ENCODE peak calls at places on chromosomes 7 and 10, in five cellular contexts. One of them, this sample, is unnamed.
A peak's percentile ranks its signal among the peaks of the same experiment; 100 is the strongest.

GRCh38 chr10:13001041-13001886 is at the start of gene CCDC3:
- DNase-seq in colonic mucosa: peak; percentile 21
- DNase-seq in hepatocyte: peak; percentile 36
- DNase-seq in ovary: peak; percentile 59
- DNase-seq in thyroid gland: peak; percentile 15
- DNase-seq in this sample: peak; percentile 12

GRCh38 chr10:102988404-102989314 is 70.6 kb downstream of the CNNM2 start:
- DNase-seq in colonic mucosa: no peak
- DNase-seq in hepatocyte: peak; percentile 11
- DNase-seq in ovary: no peak
- DNase-seq in thyroid gland: no peak
- DNase-seq in this sample: no peak

GRCh38 chr7:92717982-92718716 is 118.2 kb downstream of the CDK6 start:
- DNase-seq in colonic mucosa: peak; percentile 79
- DNase-seq in hepatocyte: no peak
- DNase-seq in ovary: no peak
- DNase-seq in thyroid gland: peak; percentile 31
- DNase-seq in this sample: peak; percentile 73

GRCh38 chr10:49627644-49628247 is 13.9 kb downstream of the CHAT start:
- DNase-seq in colonic mucosa: no peak
- DNase-seq in hepatocyte: no peak
- DNase-seq in ovary: no peak
- DNase-seq in thyroid gland: no peak
- DNase-seq in this sample: no peak

GRCh38 chr7:37732253-37732652 is 48.7 kb downstream of the GPR141 start:
- DNase-seq in colonic mucosa: peak; percentile 24
- DNase-seq in hepatocyte: peak; percentile 66
- DNase-seq in ovary: no peak
- DNase-seq in thyroid gland: peak; percentile 55
- DNase-seq in this sample: no peak

GRCh38 chr7:117530390-117530789 is 50.6 kb downstream of the CFTR start:
- DNase-seq in colonic mucosa: no peak
- DNase-seq in hepatocyte: no peak
- DNase-seq in ovary: no peak
- DNase-seq in thyroid gland: no peak
- DNase-seq in this sample: no peak

GRCh38 chr10:98474628-98475027 is 27.9 kb upstream of the HPS1 start:
- DNase-seq in colonic mucosa: no peak
- DNase-seq in hepatocyte: no peak
- DNase-seq in ovary: no peak
- DNase-seq in thyroid gland: no peak
- DNase-seq in this sample: no peak

GRCh38 chr10:43172645-43173044 is 34.4 kb downstream of the CSGALNACT2 start:
- DNase-seq in colonic mucosa: no peak
- DNase-seq in hepatocyte: no peak
- DNase-seq in ovary: no peak
- DNase-seq in thyroid gland: no peak
- DNase-seq in this sample: no peak

GRCh38 chr10:2166061-2166460 is 428.7 kb upstream of the ADARB2 start:
- DNase-seq in colonic mucosa: no peak
- DNase-seq in hepatocyte: no peak
- DNase-seq in ovary: no peak
- DNase-seq in thyroid gland: no peak
- DNase-seq in this sample: no peak

GRCh38 chr10:63466168-63466935 is 575 bp upstream of the JMJD1C start:
- DNase-seq in colonic mucosa: peak; percentile 59
- DNase-seq in hepatocyte: peak; percentile 69
- DNase-seq in ovary: no peak
- DNase-seq in thyroid gland: peak; percentile 71
- DNase-seq in this sample: peak; percentile 54

GRCh38 chr7:67371429-67372305 is 375.0 kb downstream of the TYW1 start:
- DNase-seq in colonic mucosa: peak; percentile 56
- DNase-seq in hepatocyte: peak; percentile 90
- DNase-seq in ovary: peak; percentile 60
- DNase-seq in thyroid gland: peak; percentile 60
- DNase-seq in this sample: peak; percentile 62

GRCh38 chr7:1855396-1856160 is 185.5 kb downstream of the ELFN1 start:
- DNase-seq in colonic mucosa: no peak
- DNase-seq in hepatocyte: no peak
- DNase-seq in ovary: no peak
- DNase-seq in thyroid gland: peak; percentile 0
- DNase-seq in this sample: no peak

GRCh38 chr10:126650164-126650563 is 20.3 kb downstream of the C10orf90 start:
- DNase-seq in colonic mucosa: no peak
- DNase-seq in hepatocyte: no peak
- DNase-seq in ovary: no peak
- DNase-seq in thyroid gland: no peak
- DNase-seq in this sample: no peak

GRCh38 chr7:138247081-138247480 is 170.8 kb downstream of the AKR1D1 start:
- DNase-seq in colonic mucosa: no peak
- DNase-seq in hepatocyte: no peak
- DNase-seq in ovary: no peak
- DNase-seq in thyroid gland: no peak
- DNase-seq in this sample: no peak

GRCh38 chr10:44773565-44773964 is 137.6 kb upstream of the TMEM72 start:
- DNase-seq in colonic mucosa: no peak
- DNase-seq in hepatocyte: no peak
- DNase-seq in ovary: no peak
- DNase-seq in thyroid gland: no peak
- DNase-seq in this sample: no peak

GRCh38 chr7:44470080-44470479 is 20.4 kb downstream of the NUDCD3 start:
- DNase-seq in colonic mucosa: no peak
- DNase-seq in hepatocyte: no peak
- DNase-seq in ovary: no peak
- DNase-seq in thyroid gland: no peak
- DNase-seq in this sample: no peak

GRCh38 chr10:126684171-126684745 is 13.8 kb upstream of the C10orf90 start:
- DNase-seq in colonic mucosa: no peak
- DNase-seq in hepatocyte: no peak
- DNase-seq in ovary: no peak
- DNase-seq in thyroid gland: no peak
- DNase-seq in this sample: no peak

GRCh38 chr7:131745645-131746248 is 189.3 kb upstream of the PODXL start:
- DNase-seq in colonic mucosa: no peak
- DNase-seq in hepatocyte: peak; percentile 77
- DNase-seq in ovary: no peak
- DNase-seq in thyroid gland: peak; percentile 34
- DNase-seq in this sample: peak; percentile 17

GRCh38 chr10:127012769-127013152 is 107.5 kb downstream of the DOCK1 start:
- DNase-seq in colonic mucosa: peak; percentile 92
- DNase-seq in hepatocyte: peak; percentile 36
- DNase-seq in ovary: no peak
- DNase-seq in thyroid gland: peak; percentile 98
- DNase-seq in this sample: peak; percentile 98

GRCh38 chr7:55483061-55483460 is 89.2 kb downstream of the VOPP1 start:
- DNase-seq in colonic mucosa: no peak
- DNase-seq in hepatocyte: no peak
- DNase-seq in ovary: no peak
- DNase-seq in thyroid gland: no peak
- DNase-seq in this sample: no peak

GRCh38 chr10:93695720-93696119 is 6.7 kb downstream of the FRA10AC1 start:
- DNase-seq in colonic mucosa: no peak
- DNase-seq in hepatocyte: no peak
- DNase-seq in ovary: no peak
- DNase-seq in thyroid gland: no peak
- DNase-seq in this sample: no peak

GRCh38 chr10:109902992-109903947 is 20.0 kb downstream of the XPNPEP1 start:
- DNase-seq in colonic mucosa: no peak
- DNase-seq in hepatocyte: no peak
- DNase-seq in ovary: no peak
- DNase-seq in thyroid gland: no peak
- DNase-seq in this sample: peak; percentile 69
- H3K27ac ChIP-seq in colonic mucosa: peak overlapping the region; percentile 21
- H3K27ac ChIP-seq in hepatocyte: peak overlapping the region; percentile 84
- H3K27ac ChIP-seq in ovary: peak overlapping the region; percentile 59
- H3K27ac ChIP-seq in thyroid gland: peak overlapping the region; percentile 56
- H3K27ac ChIP-seq in this sample: peak overlapping the region; percentile 62

DNA sequence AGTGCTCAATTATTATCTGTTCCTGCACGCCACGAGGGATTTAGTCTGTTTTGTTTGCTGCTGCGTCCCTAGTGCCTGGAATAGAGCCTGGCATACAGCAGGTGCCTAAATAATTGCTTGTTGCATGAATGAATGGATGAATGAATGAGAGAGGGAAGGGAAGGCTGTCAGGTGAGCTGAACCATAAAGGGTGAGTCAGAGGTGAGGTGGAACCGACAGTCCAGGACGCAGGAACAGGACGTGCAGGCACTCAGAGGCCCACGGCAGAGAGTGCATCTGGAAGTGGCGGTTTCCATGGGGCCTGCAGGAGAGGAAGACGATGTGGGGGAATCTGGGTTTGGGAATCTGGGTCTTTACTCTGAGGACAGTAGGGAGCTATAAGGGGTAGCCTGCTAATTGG is 17.7 kb upstream of the PPIF start:
- DNase-seq in colonic mucosa: no peak
- DNase-seq in hepatocyte: no peak
- DNase-seq in ovary: no peak
- DNase-seq in thyroid gland: no peak
- DNase-seq in this sample: no peak
- H3K4me1 ChIP-seq in colonic mucosa: no peaks in the 10 kb centered on the region
- H3K4me1 ChIP-seq in hepatocyte: no peaks in the 10 kb centered on the region
- H3K4me1 ChIP-seq in ovary: no peaks in the 10 kb centered on the region
- H3K4me1 ChIP-seq in thyroid gland: peaks cover under 1% of the 10 kb centered on the region
- H3K4me1 ChIP-seq in this sample: no peaks in the 10 kb centered on the region

DNA sequence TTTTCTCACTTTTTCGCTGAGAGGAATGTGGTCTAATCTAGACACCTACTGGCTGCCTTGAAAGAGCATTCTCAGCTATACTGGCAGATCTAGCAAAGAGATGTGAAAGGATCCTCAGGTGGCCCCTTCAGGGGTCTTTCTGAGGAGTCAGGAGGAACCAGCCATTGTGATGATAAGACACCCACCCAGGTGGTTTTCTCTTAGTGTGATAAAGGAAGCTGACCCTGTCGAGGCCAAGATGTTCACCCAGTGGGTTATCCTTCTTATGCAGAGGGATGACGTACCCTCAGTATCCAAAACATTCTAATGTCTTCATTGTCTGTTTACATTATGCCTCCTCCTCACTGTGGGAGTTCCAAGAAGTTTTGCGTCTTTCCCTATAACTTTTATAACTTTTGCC is 98.3 kb upstream of the LRGUK start:
- DNase-seq in colonic mucosa: no peak
- DNase-seq in hepatocyte: no peak
- DNase-seq in ovary: no peak
- DNase-seq in thyroid gland: no peak
- DNase-seq in this sample: no peak
- H3K27ac ChIP-seq in colonic mucosa: no peak overlapping the region
- H3K27ac ChIP-seq in hepatocyte: no peak overlapping the region
- H3K27ac ChIP-seq in ovary: no peak overlapping the region
- H3K27ac ChIP-seq in thyroid gland: no peak overlapping the region
- H3K27ac ChIP-seq in this sample: no peak overlapping the region

GRCh38 chr10:119270893-119271361 is 63.6 kb downstream of the GRK5 start:
- DNase-seq in colonic mucosa: peak; percentile 83
- DNase-seq in hepatocyte: peak; percentile 88
- DNase-seq in ovary: peak; percentile 73
- DNase-seq in thyroid gland: peak; percentile 96
- DNase-seq in this sample: peak; percentile 61

GRCh38 chr10:119267384-119267783 is 60.0 kb downstream of the GRK5 start:
- DNase-seq in colonic mucosa: no peak
- DNase-seq in hepatocyte: no peak
- DNase-seq in ovary: no peak
- DNase-seq in thyroid gland: no peak
- DNase-seq in this sample: no peak

GRCh38 chr10:119268428-119268827 is 61.1 kb downstream of the GRK5 start:
- DNase-seq in colonic mucosa: no peak
- DNase-seq in hepatocyte: no peak
- DNase-seq in ovary: no peak
- DNase-seq in thyroid gland: no peak
- DNase-seq in this sample: no peak

GRCh38 chr10:119269737-119270136 is 62.4 kb downstream of the GRK5 start:
- DNase-seq in colonic mucosa: no peak
- DNase-seq in hepatocyte: no peak
- DNase-seq in ovary: no peak
- DNase-seq in thyroid gland: no peak
- DNase-seq in this sample: no peak

DNA sequence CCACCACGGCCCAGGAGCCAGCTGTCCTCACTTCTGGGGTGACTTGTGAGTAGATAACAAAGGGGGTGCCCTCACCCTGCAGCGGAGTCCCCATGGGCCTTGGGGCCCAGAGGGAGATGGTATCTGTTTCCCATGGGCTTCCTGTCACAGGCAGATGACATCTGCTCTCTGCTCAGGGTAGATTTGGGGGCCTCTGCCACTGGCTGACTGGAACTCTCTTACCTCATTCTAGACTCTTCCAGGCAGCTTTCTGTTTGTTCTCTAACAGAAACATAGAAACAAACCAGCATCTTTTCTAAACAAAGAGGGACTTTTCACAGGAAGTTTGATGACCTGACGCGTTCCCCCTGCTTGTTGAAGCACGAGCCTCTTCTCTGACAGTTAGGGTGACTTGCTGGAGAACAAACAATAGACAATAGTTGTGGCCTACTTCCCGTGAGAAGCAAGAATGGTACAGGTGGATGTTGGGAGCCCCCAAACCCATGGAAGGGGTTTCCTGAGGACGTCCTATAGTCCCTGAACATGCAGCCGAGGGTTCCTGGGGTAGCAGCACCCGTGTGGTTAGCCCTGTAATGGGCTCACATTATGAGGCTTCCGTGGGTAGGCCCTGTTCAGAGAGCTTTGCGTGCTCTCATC is 61.6 kb downstream of the GRK5 start:
- DNase-seq in colonic mucosa: no peak
- DNase-seq in hepatocyte: no peak
- DNase-seq in ovary: no peak
- DNase-seq in thyroid gland: no peak
- DNase-seq in this sample: no peak
- H3K4me1 ChIP-seq in colonic mucosa: peaks cover 16% of the 10 kb centered on the region
- H3K4me1 ChIP-seq in hepatocyte: peaks cover 29% of the 10 kb centered on the region
- H3K4me1 ChIP-seq in ovary: peaks cover 21% of the 10 kb centered on the region
- H3K4me1 ChIP-seq in thyroid gland: peaks cover 36% of the 10 kb centered on the region
- H3K4me1 ChIP-seq in this sample: peaks cover 18% of the 10 kb centered on the region

DNA sequence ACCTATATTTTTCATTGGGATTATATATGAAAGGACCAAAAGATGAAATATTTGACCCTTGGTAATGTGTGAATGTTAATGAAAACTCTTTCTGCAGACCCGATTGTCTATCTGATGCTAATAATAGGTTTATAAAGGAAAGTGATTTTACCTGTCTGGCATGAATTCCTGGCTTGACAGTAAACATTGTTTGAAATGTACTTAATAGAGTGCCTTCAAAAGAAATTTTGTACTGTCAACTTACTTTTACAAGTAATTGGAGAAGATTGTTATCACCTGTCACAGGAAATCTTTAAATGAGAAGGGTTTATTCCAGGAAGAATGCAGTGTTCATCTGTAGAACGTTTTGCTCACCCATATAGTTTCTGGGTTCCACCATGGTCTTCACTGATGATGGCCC is 588.2 kb downstream of the INHBA start:
- DNase-seq in colonic mucosa: no peak
- DNase-seq in hepatocyte: no peak
- DNase-seq in ovary: no peak
- DNase-seq in thyroid gland: no peak
- DNase-seq in this sample: no peak
- H3K27ac ChIP-seq in colonic mucosa: no peak overlapping the region
- H3K27ac ChIP-seq in hepatocyte: no peak overlapping the region
- H3K27ac ChIP-seq in ovary: no peak overlapping the region
- H3K27ac ChIP-seq in thyroid gland: no peak overlapping the region
- H3K27ac ChIP-seq in this sample: no peak overlapping the region